ENCODE peak calls at places on chromosomes 5 and 9, in six cellular contexts. One of them, this sample, is unnamed.

GRCh38 chr9:128120061-128120740 is 7.3 kb downstream of the PTGES2 start:
- DNase-seq in upper lobe of left lung: no peak
- DNase-seq in CD8-positive, alpha-beta T cell: no peak
- DNase-seq in stomach: peak
- DNase-seq in PC-3: no peak
- DNase-seq in CD4-positive, alpha-beta memory T cell: no peak
- DNase-seq in this sample: no peak

GRCh38 chr9:134396825-134397224 is 70.6 kb downstream of the RXRA start:
- DNase-seq in upper lobe of left lung: no peak
- DNase-seq in CD8-positive, alpha-beta T cell: peak
- DNase-seq in stomach: no peak
- DNase-seq in PC-3: no peak
- DNase-seq in CD4-positive, alpha-beta memory T cell: peak
- DNase-seq in this sample: no peak

GRCh38 chr5:134440185-134440755 is 28.6 kb upstream of the CDKN2AIPNL start:
- DNase-seq in upper lobe of left lung: no peak
- DNase-seq in CD8-positive, alpha-beta T cell: no peak
- DNase-seq in stomach: no peak
- DNase-seq in PC-3: no peak
- DNase-seq in CD4-positive, alpha-beta memory T cell: no peak
- DNase-seq in this sample: no peak

GRCh38 chr9:113477058-113477457 is 13.5 kb downstream of the RGS3 start:
- DNase-seq in upper lobe of left lung: no peak
- DNase-seq in CD8-positive, alpha-beta T cell: no peak
- DNase-seq in stomach: no peak
- DNase-seq in PC-3: no peak
- DNase-seq in CD4-positive, alpha-beta memory T cell: no peak
- DNase-seq in this sample: no peak

GRCh38 chr5:60510049-60510448 is 189.9 kb downstream of the DEPDC1B start:
- DNase-seq in upper lobe of left lung: no peak
- DNase-seq in CD8-positive, alpha-beta T cell: no peak
- DNase-seq in stomach: no peak
- DNase-seq in PC-3: no peak
- DNase-seq in CD4-positive, alpha-beta memory T cell: no peak
- DNase-seq in this sample: no peak

GRCh38 chr9:5897851-5898250 is 7.2 kb downstream of the MLANA start:
- DNase-seq in upper lobe of left lung: no peak
- DNase-seq in CD8-positive, alpha-beta T cell: no peak
- DNase-seq in stomach: no peak
- DNase-seq in PC-3: no peak
- DNase-seq in CD4-positive, alpha-beta memory T cell: no peak
- DNase-seq in this sample: no peak

GRCh38 chr9:79116064-79116463 is 455.7 kb upstream of the TLE4 start:
- DNase-seq in upper lobe of left lung: no peak
- DNase-seq in CD8-positive, alpha-beta T cell: no peak
- DNase-seq in stomach: no peak
- DNase-seq in PC-3: no peak
- DNase-seq in CD4-positive, alpha-beta memory T cell: no peak
- DNase-seq in this sample: no peak

GRCh38 chr5:130836729-130837660 is 328.1 kb downstream of the HINT1 start:
- DNase-seq in upper lobe of left lung: no peak
- DNase-seq in CD8-positive, alpha-beta T cell: no peak
- DNase-seq in stomach: no peak
- DNase-seq in PC-3: peak
- DNase-seq in CD4-positive, alpha-beta memory T cell: peak
- DNase-seq in this sample: no peak

GRCh38 chr9:34271618-34272017 is 57.5 kb downstream of the KIF24 start:
- DNase-seq in upper lobe of left lung: no peak
- DNase-seq in CD8-positive, alpha-beta T cell: no peak
- DNase-seq in stomach: no peak
- DNase-seq in PC-3: no peak
- DNase-seq in CD4-positive, alpha-beta memory T cell: no peak
- DNase-seq in this sample: no peak

GRCh38 chr9:111897831-111898144 is 1.2 kb downstream of the UGCG start:
- DNase-seq in upper lobe of left lung: no peak
- DNase-seq in CD8-positive, alpha-beta T cell: no peak
- DNase-seq in stomach: no peak
- DNase-seq in PC-3: peak
- DNase-seq in CD4-positive, alpha-beta memory T cell: peak
- DNase-seq in this sample: no peak

GRCh38 chr9:21983509-21983908 is 10.7 kb downstream of the CDKN2A start:
- DNase-seq in upper lobe of left lung: no peak
- DNase-seq in CD8-positive, alpha-beta T cell: no peak
- DNase-seq in stomach: no peak
- DNase-seq in PC-3: no peak
- DNase-seq in CD4-positive, alpha-beta memory T cell: no peak
- DNase-seq in this sample: no peak

GRCh38 chr9:114611516-114612271 is 603 bp downstream of the TMEM268 start:
- DNase-seq in upper lobe of left lung: peak
- DNase-seq in CD8-positive, alpha-beta T cell: peak
- DNase-seq in stomach: peak
- DNase-seq in PC-3: peak
- DNase-seq in CD4-positive, alpha-beta memory T cell: peak
- DNase-seq in this sample: peak

GRCh38 chr9:21810881-21811280 is 8.4 kb downstream of the MTAP start:
- DNase-seq in upper lobe of left lung: no peak
- DNase-seq in CD8-positive, alpha-beta T cell: no peak
- DNase-seq in stomach: no peak
- DNase-seq in PC-3: no peak
- DNase-seq in CD4-positive, alpha-beta memory T cell: no peak
- DNase-seq in this sample: no peak

GRCh38 chr5:36820900-36821299 is 55.7 kb upstream of the NIPBL start:
- DNase-seq in upper lobe of left lung: peak
- DNase-seq in CD8-positive, alpha-beta T cell: no peak
- DNase-seq in stomach: no peak
- DNase-seq in PC-3: no peak
- DNase-seq in CD4-positive, alpha-beta memory T cell: no peak
- DNase-seq in this sample: no peak

GRCh38 chr9:16869140-16869903 is 1.1 kb downstream of the BNC2 start:
- DNase-seq in upper lobe of left lung: no peak
- DNase-seq in CD8-positive, alpha-beta T cell: no peak
- DNase-seq in stomach: no peak
- DNase-seq in PC-3: peak
- DNase-seq in CD4-positive, alpha-beta memory T cell: no peak
- DNase-seq in this sample: no peak

GRCh38 chr5:122401991-122402710 is 90.1 kb downstream of the SNCAIP start:
- DNase-seq in upper lobe of left lung: no peak
- DNase-seq in CD8-positive, alpha-beta T cell: no peak
- DNase-seq in stomach: no peak
- DNase-seq in PC-3: no peak
- DNase-seq in CD4-positive, alpha-beta memory T cell: no peak
- DNase-seq in this sample: no peak

GRCh38 chr9:132125944-132126720 is 35.7 kb upstream of the NTNG2 start:
- DNase-seq in upper lobe of left lung: peak
- DNase-seq in CD8-positive, alpha-beta T cell: no peak
- DNase-seq in stomach: no peak
- DNase-seq in PC-3: no peak
- DNase-seq in CD4-positive, alpha-beta memory T cell: no peak
- DNase-seq in this sample: no peak

GRCh38 chr9:105385372-105385985 is 62.4 kb upstream of the FSD1L start:
- DNase-seq in upper lobe of left lung: no peak
- DNase-seq in CD8-positive, alpha-beta T cell: peak
- DNase-seq in stomach: no peak
- DNase-seq in PC-3: no peak
- DNase-seq in CD4-positive, alpha-beta memory T cell: peak
- DNase-seq in this sample: no peak

GRCh38 chr5:179119415-179120170 is 59.4 kb downstream of the ZNF354C start:
- DNase-seq in upper lobe of left lung: no peak
- DNase-seq in CD8-positive, alpha-beta T cell: no peak
- DNase-seq in stomach: peak
- DNase-seq in PC-3: no peak
- DNase-seq in CD4-positive, alpha-beta memory T cell: no peak
- DNase-seq in this sample: no peak

GRCh38 chr5:326109-326508 is 4.6 kb downstream of the AHRR start:
- DNase-seq in upper lobe of left lung: no peak
- DNase-seq in CD8-positive, alpha-beta T cell: no peak
- DNase-seq in stomach: no peak
- DNase-seq in PC-3: no peak
- DNase-seq in CD4-positive, alpha-beta memory T cell: no peak
- DNase-seq in this sample: no peak

GRCh38 chr9:21056931-21057330 is 20.8 kb downstream of the IFNB1 start:
- DNase-seq in upper lobe of left lung: no peak
- DNase-seq in CD8-positive, alpha-beta T cell: no peak
- DNase-seq in stomach: no peak
- DNase-seq in PC-3: peak
- DNase-seq in CD4-positive, alpha-beta memory T cell: no peak
- DNase-seq in this sample: peak

GRCh38 chr5:56360816-56361215 is 127.7 kb upstream of the ANKRD55 start:
- DNase-seq in upper lobe of left lung: no peak
- DNase-seq in CD8-positive, alpha-beta T cell: no peak
- DNase-seq in stomach: no peak
- DNase-seq in PC-3: no peak
- DNase-seq in CD4-positive, alpha-beta memory T cell: no peak
- DNase-seq in this sample: no peak

GRCh38 chr5:111735829-111736228 is 21.2 kb downstream of the NREP start:
- DNase-seq in upper lobe of left lung: no peak
- DNase-seq in CD8-positive, alpha-beta T cell: no peak
- DNase-seq in stomach: no peak
- DNase-seq in PC-3: peak
- DNase-seq in CD4-positive, alpha-beta memory T cell: no peak
- DNase-seq in this sample: peak

GRCh38 chr5:151620463-151620844 is 29.3 kb upstream of the FAT2 start:
- DNase-seq in upper lobe of left lung: no peak
- DNase-seq in CD8-positive, alpha-beta T cell: no peak
- DNase-seq in stomach: no peak
- DNase-seq in PC-3: peak
- DNase-seq in CD4-positive, alpha-beta memory T cell: no peak
- DNase-seq in this sample: no peak

GRCh38 chr5:151618907-151619306 is 27.8 kb upstream of the FAT2 start:
- DNase-seq in upper lobe of left lung: no peak
- DNase-seq in CD8-positive, alpha-beta T cell: no peak
- DNase-seq in stomach: no peak
- DNase-seq in PC-3: peak
- DNase-seq in CD4-positive, alpha-beta memory T cell: no peak
- DNase-seq in this sample: no peak

GRCh38 chr5:151617841-151618710 is 26.9 kb upstream of the FAT2 start:
- DNase-seq in upper lobe of left lung: no peak
- DNase-seq in CD8-positive, alpha-beta T cell: no peak
- DNase-seq in stomach: no peak
- DNase-seq in PC-3: peak
- DNase-seq in CD4-positive, alpha-beta memory T cell: no peak
- DNase-seq in this sample: no peak

GRCh38 chr5:151617383-151617840 is 26.3 kb upstream of the FAT2 start:
- DNase-seq in upper lobe of left lung: no peak
- DNase-seq in CD8-positive, alpha-beta T cell: no peak
- DNase-seq in stomach: no peak
- DNase-seq in PC-3: peak
- DNase-seq in CD4-positive, alpha-beta memory T cell: no peak
- DNase-seq in this sample: no peak

DNA sequence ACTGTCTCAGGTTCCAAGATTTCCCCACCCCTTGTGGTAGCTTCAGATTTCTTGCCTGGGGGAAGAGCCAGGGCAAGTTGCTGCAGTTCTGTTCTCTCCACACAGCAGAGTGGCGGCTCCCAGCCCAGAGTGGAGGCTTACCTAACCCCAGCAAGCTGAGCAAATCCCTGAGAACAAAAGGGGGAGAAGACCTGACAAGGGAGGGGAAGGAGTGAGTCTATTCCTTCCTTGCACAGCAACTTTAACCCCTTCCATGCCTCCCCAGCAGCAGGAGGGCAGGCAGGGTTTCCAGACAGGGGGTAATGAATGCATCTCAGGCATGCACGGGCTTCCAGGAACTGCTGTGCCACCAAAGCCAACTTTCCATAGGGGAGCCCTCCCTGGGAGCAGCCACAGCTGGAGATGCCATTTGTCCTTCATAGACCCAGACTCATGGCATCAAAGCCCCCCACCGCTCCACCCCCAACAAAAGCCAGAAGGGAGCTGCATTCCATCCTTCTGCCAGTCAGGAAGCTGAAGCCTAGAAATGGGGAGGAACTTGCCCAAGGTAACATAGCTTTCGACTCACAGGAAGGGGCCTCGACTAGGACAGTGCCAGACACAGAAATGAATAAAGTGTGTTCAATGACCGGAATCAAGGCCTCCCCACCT is 28.8 kb upstream of the FAT2 start:
- DNase-seq in upper lobe of left lung: no peak
- DNase-seq in CD8-positive, alpha-beta T cell: no peak
- DNase-seq in stomach: no peak
- DNase-seq in PC-3: peak
- DNase-seq in CD4-positive, alpha-beta memory T cell: no peak
- DNase-seq in this sample: no peak
- H3K4me3 ChIP-seq in upper lobe of left lung: no peak
- H3K4me3 ChIP-seq in CD8-positive, alpha-beta T cell: no peak
- H3K4me3 ChIP-seq in stomach: no peak
- H3K4me3 ChIP-seq in PC-3: no peak
- H3K4me3 ChIP-seq in CD4-positive, alpha-beta memory T cell: no peak
- H3K4me3 ChIP-seq in this sample: no peak

DNA sequence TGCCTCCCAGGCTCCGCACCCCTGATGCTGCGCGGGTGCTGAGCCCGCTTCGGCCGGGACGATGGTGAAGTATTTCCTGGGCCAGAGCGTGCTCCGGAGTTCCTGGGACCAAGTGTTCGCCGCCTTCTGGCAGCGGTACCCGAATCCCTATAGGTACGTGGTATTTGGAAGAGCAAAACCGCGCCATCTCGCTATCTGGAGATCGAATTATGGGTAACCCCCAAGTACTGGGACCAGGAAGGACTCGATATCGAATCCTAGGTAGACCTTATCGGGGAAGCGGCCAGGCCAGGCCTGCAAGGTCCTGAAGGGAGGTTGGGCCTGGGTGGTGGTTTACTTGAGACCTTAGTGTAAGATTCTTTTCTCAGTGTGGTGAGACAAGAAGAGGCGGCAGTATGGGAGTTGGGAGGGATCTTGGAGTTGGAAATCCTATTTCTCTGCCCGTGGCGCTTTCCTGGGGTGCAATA is 359 bp downstream of the PRELID1 start:
- DNase-seq in upper lobe of left lung: peak
- DNase-seq in CD8-positive, alpha-beta T cell: no peak
- DNase-seq in stomach: no peak
- DNase-seq in PC-3: no peak
- DNase-seq in CD4-positive, alpha-beta memory T cell: no peak
- DNase-seq in this sample: no peak
- H3K27ac ChIP-seq in upper lobe of left lung: peak
- H3K27ac ChIP-seq in CD8-positive, alpha-beta T cell: peak
- H3K27ac ChIP-seq in stomach: peak
- H3K27ac ChIP-seq in PC-3: peak
- H3K27ac ChIP-seq in CD4-positive, alpha-beta memory T cell: peak
- H3K27ac ChIP-seq in this sample: peak

GRCh38 chr5:157182143-157182757 is 1.6 kb downstream of the ITK start:
- DNase-seq in upper lobe of left lung: no peak
- DNase-seq in CD8-positive, alpha-beta T cell: no peak
- DNase-seq in stomach: no peak
- DNase-seq in PC-3: no peak
- DNase-seq in CD4-positive, alpha-beta memory T cell: no peak
- DNase-seq in this sample: no peak
- H3K4me3 ChIP-seq in upper lobe of left lung: peak
- H3K4me3 ChIP-seq in CD8-positive, alpha-beta T cell: peak
- H3K4me3 ChIP-seq in stomach: peak
- H3K4me3 ChIP-seq in PC-3: no peak
- H3K4me3 ChIP-seq in CD4-positive, alpha-beta memory T cell: peak
- H3K4me3 ChIP-seq in this sample: no peak

DNA sequence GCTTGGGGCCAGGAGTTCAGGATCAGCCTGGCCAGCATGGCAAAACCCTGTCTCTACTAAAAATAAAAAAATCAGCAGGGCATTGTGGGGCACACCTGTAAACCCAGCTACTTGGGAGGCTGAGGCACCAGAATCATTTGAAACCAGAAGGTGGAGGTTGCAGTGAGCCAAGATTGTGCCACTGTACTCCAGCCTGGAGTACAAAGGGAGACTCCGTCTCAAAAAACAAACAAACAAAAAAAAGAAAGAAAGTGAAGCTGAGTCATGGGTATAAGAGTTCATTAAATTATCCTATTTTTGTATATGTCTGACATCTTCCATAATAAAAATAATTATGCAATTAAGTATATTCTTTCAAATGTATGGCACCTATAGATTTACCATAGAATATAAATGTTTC is 37.2 kb downstream of the CHD1 start:
- DNase-seq in upper lobe of left lung: no peak
- DNase-seq in CD8-positive, alpha-beta T cell: no peak
- DNase-seq in stomach: no peak
- DNase-seq in PC-3: no peak
- DNase-seq in CD4-positive, alpha-beta memory T cell: no peak
- DNase-seq in this sample: no peak
- H3K27ac ChIP-seq in upper lobe of left lung: no peak
- H3K27ac ChIP-seq in CD8-positive, alpha-beta T cell: no peak
- H3K27ac ChIP-seq in stomach: no peak
- H3K27ac ChIP-seq in PC-3: no peak
- H3K27ac ChIP-seq in CD4-positive, alpha-beta memory T cell: no peak
- H3K27ac ChIP-seq in this sample: no peak